ENCODE peak calls at places on chromosome 1, in six cellular contexts. One of them, this sample, is unnamed.

GRCh38 chr1:54153548-54154439 is 994 bp upstream of the CDCP2 start:
- DNase-seq in spleen: peak
- DNase-seq in HCT116: no peak
- DNase-seq in prostate gland: peak
- DNase-seq in breast epithelium: peak
- DNase-seq in upper lobe of left lung: no peak
- DNase-seq in this sample: no peak

GRCh38 chr1:9473032-9473792 is 66.1 kb upstream of the SLC25A33 start:
- DNase-seq in upper lobe of left lung: peak
- DNase-seq in breast epithelium: peak
- DNase-seq in HCT116: peak
- DNase-seq in prostate gland: no peak
- DNase-seq in spleen: no peak
- DNase-seq in this sample: peak

GRCh38 chr1:97014426-97014825 is 292.8 kb downstream of the PTBP2 start:
- DNase-seq in breast epithelium: no peak
- DNase-seq in prostate gland: no peak
- DNase-seq in upper lobe of left lung: no peak
- DNase-seq in HCT116: no peak
- DNase-seq in spleen: no peak
- DNase-seq in this sample: no peak

GRCh38 chr1:181075727-181076350 is 12.7 kb upstream of the IER5 start:
- DNase-seq in upper lobe of left lung: no peak
- DNase-seq in prostate gland: no peak
- DNase-seq in HCT116: no peak
- DNase-seq in spleen: no peak
- DNase-seq in breast epithelium: no peak
- DNase-seq in this sample: no peak

GRCh38 chr1:212667223-212668139 is 32.2 kb downstream of the BATF3 start:
- DNase-seq in HCT116: peak
- DNase-seq in upper lobe of left lung: no peak
- DNase-seq in breast epithelium: no peak
- DNase-seq in spleen: no peak
- DNase-seq in prostate gland: no peak
- DNase-seq in this sample: no peak

GRCh38 chr1:27148591-27148990 is 6.3 kb downstream of the SLC9A1 start:
- DNase-seq in breast epithelium: no peak
- DNase-seq in spleen: no peak
- DNase-seq in upper lobe of left lung: no peak
- DNase-seq in prostate gland: no peak
- DNase-seq in HCT116: no peak
- DNase-seq in this sample: no peak

GRCh38 chr1:45656573-45657226 is 29.6 kb downstream of the GPBP1L1 start:
- DNase-seq in prostate gland: no peak
- DNase-seq in HCT116: no peak
- DNase-seq in upper lobe of left lung: no peak
- DNase-seq in spleen: no peak
- DNase-seq in breast epithelium: no peak
- DNase-seq in this sample: no peak

GRCh38 chr1:1367238-1367796 is 7.7 kb downstream of the AURKAIP1 start:
- DNase-seq in breast epithelium: no peak
- DNase-seq in spleen: no peak
- DNase-seq in prostate gland: no peak
- DNase-seq in upper lobe of left lung: no peak
- DNase-seq in HCT116: no peak
- DNase-seq in this sample: no peak

GRCh38 chr1:30304080-30304479 is 419.3 kb downstream of the MATN1 start:
- DNase-seq in HCT116: no peak
- DNase-seq in prostate gland: no peak
- DNase-seq in upper lobe of left lung: no peak
- DNase-seq in spleen: no peak
- DNase-seq in breast epithelium: no peak
- DNase-seq in this sample: no peak

GRCh38 chr1:186519981-186520380 is 59.1 kb upstream of the PDC start:
- DNase-seq in prostate gland: no peak
- DNase-seq in upper lobe of left lung: no peak
- DNase-seq in spleen: no peak
- DNase-seq in HCT116: no peak
- DNase-seq in breast epithelium: no peak
- DNase-seq in this sample: no peak

GRCh38 chr1:179310271-179310670 is 16.7 kb downstream of the SOAT1 start:
- DNase-seq in prostate gland: no peak
- DNase-seq in breast epithelium: no peak
- DNase-seq in spleen: no peak
- DNase-seq in HCT116: no peak
- DNase-seq in upper lobe of left lung: no peak
- DNase-seq in this sample: no peak

GRCh38 chr1:117093870-117094621 is 27.5 kb downstream of the TRIM45 start:
- DNase-seq in prostate gland: no peak
- DNase-seq in spleen: no peak
- DNase-seq in upper lobe of left lung: no peak
- DNase-seq in HCT116: peak
- DNase-seq in breast epithelium: no peak
- DNase-seq in this sample: no peak

GRCh38 chr1:89166705-89167104 is 9.1 kb downstream of the GBP7 start:
- DNase-seq in prostate gland: peak
- DNase-seq in HCT116: no peak
- DNase-seq in upper lobe of left lung: no peak
- DNase-seq in spleen: no peak
- DNase-seq in breast epithelium: no peak
- DNase-seq in this sample: no peak

GRCh38 chr1:64474639-64475038 is 4.7 kb downstream of the CACHD1 start:
- DNase-seq in spleen: no peak
- DNase-seq in upper lobe of left lung: no peak
- DNase-seq in breast epithelium: peak
- DNase-seq in prostate gland: peak
- DNase-seq in HCT116: no peak
- DNase-seq in this sample: no peak

GRCh38 chr1:78712467-78712866 is 62.8 kb downstream of the IFI44 start:
- DNase-seq in prostate gland: no peak
- DNase-seq in HCT116: no peak
- DNase-seq in breast epithelium: no peak
- DNase-seq in spleen: no peak
- DNase-seq in upper lobe of left lung: no peak
- DNase-seq in this sample: no peak

GRCh38 chr1:220970311-220970710 is 91.1 kb downstream of the HLX start:
- DNase-seq in HCT116: no peak
- DNase-seq in upper lobe of left lung: no peak
- DNase-seq in prostate gland: no peak
- DNase-seq in spleen: no peak
- DNase-seq in breast epithelium: no peak
- DNase-seq in this sample: no peak

GRCh38 chr1:56548566-56548965 is 30.8 kb downstream of the PLPP3 start:
- DNase-seq in spleen: no peak
- DNase-seq in upper lobe of left lung: no peak
- DNase-seq in prostate gland: no peak
- DNase-seq in breast epithelium: no peak
- DNase-seq in HCT116: no peak
- DNase-seq in this sample: no peak

GRCh38 chr1:160148121-160148520 is 3.3 kb upstream of the ATP1A4 start:
- DNase-seq in breast epithelium: no peak
- DNase-seq in spleen: no peak
- DNase-seq in HCT116: no peak
- DNase-seq in upper lobe of left lung: no peak
- DNase-seq in prostate gland: no peak
- DNase-seq in this sample: no peak

GRCh38 chr1:160151303-160151702 is at the start of gene ATP1A4:
- DNase-seq in spleen: no peak
- DNase-seq in prostate gland: no peak
- DNase-seq in upper lobe of left lung: no peak
- DNase-seq in breast epithelium: no peak
- DNase-seq in HCT116: no peak
- DNase-seq in this sample: no peak

GRCh38 chr1:160146107-160146506 is 5.3 kb upstream of the ATP1A4 start:
- DNase-seq in prostate gland: no peak
- DNase-seq in upper lobe of left lung: no peak
- DNase-seq in HCT116: no peak
- DNase-seq in breast epithelium: no peak
- DNase-seq in spleen: no peak
- DNase-seq in this sample: no peak

GRCh38 chr1:160149706-160150105 is 1.7 kb upstream of the ATP1A4 start:
- DNase-seq in upper lobe of left lung: no peak
- DNase-seq in prostate gland: no peak
- DNase-seq in spleen: no peak
- DNase-seq in HCT116: no peak
- DNase-seq in breast epithelium: no peak
- DNase-seq in this sample: no peak

GRCh38 chr1:160149235-160149634 is 2.2 kb upstream of the ATP1A4 start:
- DNase-seq in prostate gland: no peak
- DNase-seq in spleen: no peak
- DNase-seq in breast epithelium: no peak
- DNase-seq in upper lobe of left lung: no peak
- DNase-seq in HCT116: no peak
- DNase-seq in this sample: no peak
- TF ChIP-seq POLR2A in prostate gland: no peak
- TF ChIP-seq POLR2A in spleen: no peak
- TF ChIP-seq POLR2A in breast epithelium: no peak
- TF ChIP-seq POLR2A in upper lobe of left lung: no peak
- TF ChIP-seq POLR2A in HCT116: no peak
- TF ChIP-seq POLR2A in this sample: no peak

GRCh38 chr1:32998009-32998555 is 33.5 kb upstream of the RNF19B start:
- DNase-seq in upper lobe of left lung: no peak
- DNase-seq in prostate gland: no peak
- DNase-seq in spleen: peak
- DNase-seq in breast epithelium: no peak
- DNase-seq in HCT116: no peak
- DNase-seq in this sample: no peak
- TF ChIP-seq CTCF in upper lobe of left lung: no peak
- TF ChIP-seq CTCF in prostate gland: no peak
- TF ChIP-seq CTCF in spleen: peak
- TF ChIP-seq CTCF in breast epithelium: no peak
- TF ChIP-seq CTCF in HCT116: no peak
- TF ChIP-seq CTCF in this sample: no peak

DNA sequence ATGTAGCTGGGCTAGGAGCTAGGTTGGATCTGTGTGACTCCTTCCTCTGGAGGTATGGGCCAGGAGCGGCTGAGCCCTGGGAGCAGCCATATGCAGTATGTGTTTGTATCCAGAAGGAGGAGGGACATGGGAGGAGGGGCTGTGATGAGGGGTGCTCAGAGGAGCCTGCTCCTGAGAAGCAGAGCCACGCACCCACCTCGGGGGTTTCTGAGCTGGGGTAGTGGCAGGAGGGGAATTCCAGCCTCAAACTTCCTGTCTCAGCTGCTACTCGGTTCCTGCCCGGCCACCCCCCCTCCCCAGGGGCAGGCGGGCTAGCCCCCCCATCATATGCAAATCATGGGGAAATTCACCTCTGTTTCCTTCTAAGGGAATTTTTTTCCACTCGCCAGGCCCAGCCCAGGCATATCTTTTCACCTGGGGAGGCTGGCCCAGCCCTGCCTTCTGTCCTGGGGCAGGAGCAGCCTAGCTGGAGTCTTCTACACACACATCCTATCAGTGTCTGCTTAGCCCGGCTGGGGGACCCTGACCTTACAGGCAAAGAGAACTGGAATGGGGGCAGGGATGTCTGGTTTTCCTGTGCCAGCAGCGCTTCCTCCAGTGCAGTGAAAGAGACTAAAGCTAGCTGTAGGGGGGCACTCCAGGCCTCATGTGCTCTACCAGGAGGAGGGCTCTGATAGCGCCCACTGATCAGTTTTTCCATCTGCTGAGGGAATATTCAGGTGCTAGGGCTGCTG is 3.0 kb downstream of the ZC3H12A start:
- DNase-seq in spleen: peak
- DNase-seq in upper lobe of left lung: peak
- DNase-seq in HCT116: no peak
- DNase-seq in breast epithelium: no peak
- DNase-seq in prostate gland: no peak
- DNase-seq in this sample: peak
- TF ChIP-seq POLR2AphosphoS5 in spleen: peak
- TF ChIP-seq POLR2AphosphoS5 in upper lobe of left lung: peak
- TF ChIP-seq POLR2AphosphoS5 in HCT116: no peak
- TF ChIP-seq POLR2AphosphoS5 in breast epithelium: peak
- TF ChIP-seq POLR2AphosphoS5 in prostate gland: peak
- TF ChIP-seq POLR2AphosphoS5 in this sample: no peak

GRCh38 chr1:2495546-2495945 is 19.5 kb downstream of the PLCH2 start:
- DNase-seq in upper lobe of left lung: no peak
- DNase-seq in prostate gland: no peak
- DNase-seq in spleen: no peak
- DNase-seq in breast epithelium: no peak
- DNase-seq in HCT116: no peak
- DNase-seq in this sample: no peak
- TF ChIP-seq POLR2A in upper lobe of left lung: no peak
- TF ChIP-seq POLR2A in prostate gland: no peak
- TF ChIP-seq POLR2A in spleen: no peak
- TF ChIP-seq POLR2A in breast epithelium: no peak
- TF ChIP-seq POLR2A in HCT116: no peak
- TF ChIP-seq POLR2A in this sample: no peak

DNA sequence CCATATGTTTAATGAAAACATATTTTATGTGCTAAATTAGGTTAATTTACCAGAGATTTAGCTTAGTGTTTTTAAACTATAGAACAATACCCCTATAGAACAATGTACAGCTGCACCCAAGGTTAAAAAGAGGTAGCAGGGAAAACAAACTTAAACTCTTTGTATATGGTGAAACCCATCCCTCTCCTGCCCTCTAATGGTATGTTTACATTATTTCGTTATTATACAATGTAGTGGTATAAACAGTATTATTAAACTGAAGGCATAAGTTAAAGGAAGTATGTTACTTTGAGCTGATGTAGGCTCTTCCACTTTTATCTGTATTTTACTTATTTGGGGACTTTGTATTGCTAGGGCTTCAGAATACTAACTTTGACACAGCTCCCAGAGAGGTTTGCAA is 16.7 kb upstream of the ZYG11A start:
- DNase-seq in HCT116: no peak
- DNase-seq in upper lobe of left lung: no peak
- DNase-seq in spleen: no peak
- DNase-seq in breast epithelium: no peak
- DNase-seq in prostate gland: no peak
- DNase-seq in this sample: no peak
- TF ChIP-seq CTCF in HCT116: peak
- TF ChIP-seq CTCF in upper lobe of left lung: no peak
- TF ChIP-seq CTCF in spleen: no peak
- TF ChIP-seq CTCF in breast epithelium: no peak
- TF ChIP-seq CTCF in prostate gland: peak
- TF ChIP-seq CTCF in this sample: no peak

GRCh38 chr1:110875216-110875731 is 2.3 kb downstream of the CD53 start:
- DNase-seq in HCT116: no peak
- DNase-seq in spleen: peak
- DNase-seq in breast epithelium: no peak
- DNase-seq in prostate gland: no peak
- DNase-seq in upper lobe of left lung: no peak
- DNase-seq in this sample: no peak
- TF ChIP-seq POLR2AphosphoS5 in HCT116: no peak
- TF ChIP-seq POLR2AphosphoS5 in spleen: peak
- TF ChIP-seq POLR2AphosphoS5 in breast epithelium: no peak
- TF ChIP-seq POLR2AphosphoS5 in prostate gland: no peak
- TF ChIP-seq POLR2AphosphoS5 in upper lobe of left lung: peak
- TF ChIP-seq POLR2AphosphoS5 in this sample: no peak